ENCODE peak calls at places on chromosome 6, in five cellular contexts. Z is fibroblast of pulmonary artery, H is pancreas, W is H1, K is ascending aorta. E is an unnamed sample.

GRCh38 chr6:132512342-132512637 is 626 bp downstream of the STX7 start:
- DNase-seq in K (no peak), Z (no peak), H (no peak), W (no peak), E (no peak)

GRCh38 chr6:41648921-41649320 is 10.7 kb downstream of the MDFI start:
- DNase-seq in H (no peak), K (no peak), Z (no peak), W (no peak), E (no peak)

GRCh38 chr6:10014561-10014960 is 400.3 kb downstream of the TFAP2A start:
- DNase-seq in H (no peak), Z (no peak), W (no peak), K (no peak), E (no peak)

GRCh38 chr6:69861986-69862385 is 4.4 kb upstream of the COL19A1 start:
- DNase-seq in K (no peak), Z (no peak), W (no peak), H (no peak), E (no peak)

GRCh38 chr6:4805553-4806307 is 29.5 kb downstream of the CDYL start:
- DNase-seq in W (no peak), Z (peak), H (peak), K (no peak), E (peak)

GRCh38 chr6:13504611-13505344 is 17.4 kb upstream of the GFOD1 start:
- DNase-seq in H (no peak), W (no peak), K (no peak), Z (no peak), E (no peak)

GRCh38 chr6:5302220-5302946 is 41.1 kb downstream of the FARS2 start:
- DNase-seq in W (no peak), H (no peak), Z (no peak), K (no peak), E (no peak)

GRCh38 chr6:166952122-166952521 is 4.2 kb downstream of the RNASET2 start:
- DNase-seq in Z (no peak), K (no peak), H (no peak), W (no peak), E (no peak)

GRCh38 chr6:74991573-74992332 is 214.1 kb downstream of the COL12A1 start:
- DNase-seq in W (no peak), H (no peak), K (no peak), Z (peak), E (peak)

GRCh38 chr6:39377530-39377929 is 55.0 kb upstream of the KCNK16 start:
- DNase-seq in Z (peak), H (peak), W (peak), K (peak), E (peak)

GRCh38 chr6:117206951-117207687 is 58.2 kb upstream of the VGLL2 start:
- DNase-seq in H (no peak), Z (no peak), W (no peak), K (no peak), E (no peak)

GRCh38 chr6:117205876-117206275 is 59.5 kb upstream of the VGLL2 start:
- DNase-seq in H (no peak), W (no peak), K (no peak), Z (no peak), E (no peak)

GRCh38 chr6:117200067-117200466 is 65.3 kb upstream of the VGLL2 start:
- DNase-seq in H (no peak), W (no peak), Z (no peak), K (no peak), E (no peak)

GRCh38 chr6:117206522-117206921 is 58.8 kb upstream of the VGLL2 start:
- DNase-seq in K (no peak), H (no peak), W (no peak), Z (no peak), E (no peak)

DNA sequence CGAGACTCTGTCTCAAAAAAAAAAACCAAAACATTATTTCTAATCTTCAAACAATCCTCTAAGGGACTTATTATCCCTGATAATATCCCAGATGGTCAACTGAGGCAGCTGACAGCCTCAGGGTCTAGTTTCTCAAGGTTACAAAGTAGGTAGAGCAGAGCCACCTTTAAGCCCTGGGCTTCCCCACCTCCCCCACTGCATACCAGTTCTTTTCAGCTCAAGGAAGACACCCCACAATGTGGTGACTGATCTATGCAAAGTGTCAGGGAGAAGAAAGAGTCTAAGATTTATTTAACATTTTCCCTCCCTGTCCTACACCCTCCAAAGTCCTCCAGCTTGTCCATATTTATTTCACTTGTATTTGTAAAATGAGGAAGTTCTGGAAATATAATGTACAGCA is 60.5 kb upstream of the VGLL2 start:
- DNase-seq in W (no peak), Z (no peak), K (no peak), H (no peak), E (no peak)
- TF ChIP-seq CTCF in W (no peak), Z (no peak), K (no peak), H (no peak), E (no peak)

GRCh38 chr6:95587989-95588388 is 10.7 kb downstream of the MANEA start:
- DNase-seq in H (no peak), Z (no peak), K (no peak), W (no peak), E (no peak)
- H3K4me3 ChIP-seq in H (no peak), Z (no peak), K (no peak), W (no peak), E (no peak)

DNA sequence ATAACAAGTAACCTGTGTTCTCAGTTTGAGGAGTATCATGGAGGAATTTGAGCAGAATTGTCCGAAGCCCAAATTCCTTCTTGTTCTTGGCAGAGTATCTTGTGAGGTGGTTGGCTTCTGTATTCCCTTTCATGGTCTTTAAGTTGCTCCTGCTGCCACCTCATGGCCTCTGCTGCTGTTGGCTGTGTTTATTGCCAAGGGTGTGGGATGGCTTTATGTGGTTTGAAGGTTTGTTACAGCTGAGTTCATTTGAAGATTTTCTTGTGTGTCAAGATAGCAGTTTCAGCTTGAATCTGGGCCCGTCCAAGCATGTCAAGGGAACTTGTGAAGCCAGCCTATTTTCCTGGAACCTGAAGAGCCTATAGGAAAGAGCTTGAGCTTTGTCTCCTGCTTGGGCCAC is 20.2 kb upstream of the TTK start:
- DNase-seq in Z (peak), H (no peak), W (no peak), K (no peak), E (peak)
- TF ChIP-seq CTCF in Z (no peak), H (no peak), W (peak), K (no peak), E (no peak)

GRCh38 chr6:43575105-43575771 is 600 bp downstream of the XPO5 start:
- DNase-seq in H (no peak), Z (peak), K (no peak), W (no peak), E (peak)

GRCh38 chr6:43575772-43576551 is at the start of the genes POLH and XPO5:
- DNase-seq in W (peak), H (peak), Z (peak), K (peak), E (peak)

GRCh38 chr6:43570876-43571441 is 4.9 kb downstream of the XPO5 start:
- DNase-seq in Z (peak), H (no peak), W (no peak), K (no peak), E (peak)

DNA sequence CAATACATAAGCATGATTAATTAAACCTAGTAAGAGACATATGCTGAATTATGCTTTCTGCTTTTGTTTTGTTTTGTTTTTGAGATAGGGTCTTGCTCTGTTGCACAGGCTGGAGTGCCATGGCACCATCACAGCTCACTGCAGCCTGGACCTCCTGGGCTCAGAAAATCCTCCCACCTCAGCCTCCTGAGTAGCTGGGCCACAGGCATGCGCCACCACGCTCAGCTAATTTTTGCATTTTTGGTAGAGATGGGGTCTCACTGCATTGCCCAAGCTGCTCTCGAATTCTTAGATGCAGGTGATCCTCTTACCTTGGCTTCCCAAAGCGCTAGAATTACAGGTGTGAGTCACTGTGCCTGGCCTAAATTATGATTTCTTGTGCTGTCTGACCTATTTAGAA is 3.8 kb downstream of the XPO5 start:
- DNase-seq in Z (no peak), H (no peak), K (no peak), W (no peak), E (no peak)
- H3K4me3 ChIP-seq in Z (no peak), H (no peak), K (no peak), W (no peak), E (no peak)

DNA sequence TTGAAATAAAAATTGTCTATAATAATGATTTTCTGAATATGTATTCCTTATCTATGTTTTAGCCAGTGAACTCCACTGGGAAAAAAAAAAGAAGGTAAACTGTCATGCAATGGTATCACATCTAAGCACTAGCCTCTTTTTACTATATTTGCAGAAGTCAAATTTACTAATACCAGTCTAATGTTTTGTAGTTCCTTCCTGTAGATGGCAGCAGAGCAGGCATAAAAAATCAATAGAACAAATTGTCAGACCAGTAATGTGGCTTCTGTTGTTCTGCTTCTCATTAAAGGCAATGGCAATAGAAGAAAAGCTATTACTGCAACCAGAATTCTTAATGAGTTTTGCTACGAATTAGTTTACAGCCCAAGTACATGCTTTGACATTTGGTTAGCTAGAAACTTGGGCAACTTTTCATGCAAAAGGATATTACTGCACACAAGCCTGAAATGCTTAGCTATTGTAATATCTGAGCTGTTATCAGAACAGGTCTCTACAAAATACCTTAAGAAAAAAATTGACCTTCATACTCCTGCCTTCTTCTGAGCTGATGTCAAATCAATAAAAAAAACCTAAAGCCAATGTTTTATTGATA is 476.9 kb downstream of the KHDRBS2 start:
- DNase-seq in W (no peak), H (no peak), K (no peak), Z (peak), E (peak)
- TF ChIP-seq CTCF in W (peak), H (peak), K (no peak), Z (peak), E (peak)

GRCh38 chr6:147509900-147510299 is 1.4 kb downstream of the SAMD5 start:
- DNase-seq in Z (no peak), K (no peak), W (no peak), H (no peak), E (no peak)
- H3K4me3 ChIP-seq in Z (no peak), K (peak), W (no peak), H (no peak), E (no peak)

GRCh38 chr6:53651764-53652401 is 13.7 kb downstream of the KLHL31 start:
- DNase-seq in Z (peak), W (peak), K (peak), H (peak), E (peak)
- TF ChIP-seq CTCF in Z (peak), W (peak), K (peak), H (no peak), E (peak)